ENCODE peak calls at places on chromosome 21, in four cellular contexts. S is anterior cingulate cortex, W is hepatic stellate cell, C is CMK. B is an unnamed sample.

GRCh38 chr21:41932576-41933258 is 21.1 kb downstream of the C2CD2 start:
- DNase-seq in S (no peak), W (peak), C (peak), B (peak)

GRCh38 chr21:31846690-31847089 is 26.1 kb upstream of the HUNK start:
- DNase-seq in S (no peak), W (no peak), C (no peak), B (no peak)

GRCh38 chr21:37751268-37751975 is 164.8 kb downstream of the KCNJ6 start:
- DNase-seq in S (no peak), W (peak), C (no peak), B (no peak)

GRCh38 chr21:25080706-25081495 is 526.4 kb downstream of the MRPL39 start:
- DNase-seq in S (no peak), W (no peak), C (no peak), B (no peak)

GRCh38 chr21:25179116-25179515 is 428.2 kb downstream of the MRPL39 start:
- DNase-seq in S (no peak), W (no peak), C (no peak), B (no peak)

GRCh38 chr21:41957991-41958766 is 4.4 kb upstream of the C2CD2 start:
- DNase-seq in S (peak), W (peak), C (no peak), B (peak)

GRCh38 chr21:29265690-29266479 is 32.8 kb upstream of the BACH1 start:
- DNase-seq in S (no peak), W (no peak), C (no peak), B (no peak)

GRCh38 chr21:42337830-42338729 is 12.7 kb downstream of the TFF2 start:
- DNase-seq in S (peak), W (no peak), C (peak), B (peak)

GRCh38 chr21:27206368-27206982 is 239.6 kb upstream of the ADAMTS5 start:
- DNase-seq in S (no peak), W (peak), C (no peak), B (no peak)

GRCh38 chr21:36274128-36274527 is 45.9 kb upstream of the MORC3 start:
- DNase-seq in S (no peak), W (no peak), C (no peak), B (no peak)

GRCh38 chr21:46357335-46357604 is 33.3 kb downstream of the PCNT start:
- DNase-seq in S (no peak), W (no peak), C (no peak), B (no peak)

GRCh38 chr21:31117046-31117916 is 79.0 kb upstream of the KRTAP19-8 start:
- DNase-seq in S (no peak), W (peak), C (no peak), B (peak)

GRCh38 chr21:29938968-29939858 is 583 bp downstream of the GRIK1 start:
- DNase-seq in S (no peak), W (no peak), C (no peak), B (no peak)

GRCh38 chr21:26405071-26405470 is 168.0 kb downstream of the CYYR1 start:
- DNase-seq in S (no peak), W (no peak), C (no peak), B (peak)

GRCh38 chr21:14877581-14878228 is 187.1 kb downstream of the NRIP1 start:
- DNase-seq in S (no peak), W (no peak), C (no peak), B (no peak)

GRCh38 chr21:44273046-44273445 is 11.3 kb upstream of the DNMT3L start:
- DNase-seq in S (no peak), W (no peak), C (no peak), B (no peak)

GRCh38 chr21:45317401-45318145 is 29.9 kb upstream of the POFUT2 start:
- DNase-seq in S (no peak), W (peak), C (no peak), B (peak)

GRCh38 chr21:41249476-41249875 is 67.1 kb upstream of the FAM3B start:
- DNase-seq in S (no peak), W (no peak), C (no peak), B (no peak)

GRCh38 chr21:36709030-36709867 is 10.3 kb downstream of the SIM2 start:
- DNase-seq in S (no peak), W (no peak), C (no peak), B (no peak)

GRCh38 chr21:45599146-45599581 is 44.4 kb upstream of the PCBP3 start:
- DNase-seq in S (no peak), W (no peak), C (no peak), B (no peak)

GRCh38 chr21:36325373-36326010 is 5.5 kb downstream of the MORC3 start:
- DNase-seq in S (no peak), W (no peak), C (no peak), B (peak)

GRCh38 chr21:42088658-42089057 is 17.5 kb downstream of the UMODL1 start:
- DNase-seq in S (no peak), W (no peak), C (no peak), B (no peak)

GRCh38 chr21:33674226-33674625 is 31.9 kb downstream of the ITSN1 start:
- DNase-seq in S (peak), W (no peak), C (no peak), B (peak)

GRCh38 chr21:26961704-26962103 is 5.2 kb downstream of the ADAMTS5 start:
- DNase-seq in S (no peak), W (no peak), C (no peak), B (no peak)

GRCh38 chr21:44931137-44931500 is 8.7 kb upstream of the SLX9 start:
- DNase-seq in S (no peak), W (peak), C (no peak), B (no peak)

GRCh38 chr21:35048706-35049617 is at the start of gene RUNX1:
- DNase-seq in S (peak), W (peak), C (peak), B (peak)

GRCh38 chr21:25895565-25896205 is 160.9 kb downstream of the GABPA start:
- DNase-seq in S (peak), W (no peak), C (no peak), B (peak)

GRCh38 chr21:38858429-38859205 is 52.9 kb downstream of the ETS2 start:
- DNase-seq in S (no peak), W (no peak), C (no peak), B (no peak)

B was measured in lung microvascular endothelial cell.